ENCODE peak calls at places on chromosomes 11 and 22, in six cellular contexts. F is heart left ventricle; K is stimulated activated naive B cell treated with anti-CD40 and anti-IgM and Interleukin-4, amounts not matched to agents 10 μg/mL and 1 μg/mL and 100 μg/mL, for 72 hours; Q is activated naive CD8-positive, alpha-beta T cell treated with anti-CD3 and anti-CD28 coated beads, Interleukin-2, amount 10 ng/mL, durations not matched to agents 7 days and 5 days; U is activated B cell treated with CpG ODN at 0.5 μM for 24 hours; R is pancreas. A is an unnamed sample.

GRCh38 chr11:116101737-116102275 is 597.6 kb upstream of the CADM1 start:
- ATAC-seq in K (no peak), U (no peak), Q (no peak), F (no peak), R (no peak), A (no peak)

GRCh38 chr11:66101055-66101454 is 31.0 kb downstream of the PACS1 start:
- ATAC-seq in R (no peak), Q (peak; percentile 64), U (peak; percentile 40), K (peak; percentile 49), F (no peak), A (no peak)

GRCh38 chr11:68806931-68807844 is 34.5 kb downstream of the CPT1A start:
- ATAC-seq in U (no peak), K (no peak), F (no peak), Q (no peak), R (no peak), A (no peak)

GRCh38 chr22:30079952-30080533 is at the start of gene HORMAD2:
- ATAC-seq in K (peak; percentile 59), R (no peak), F (no peak), Q (no peak), U (peak; percentile 71), A (no peak)

GRCh38 chr22:25420925-25421904 is 143.3 kb upstream of the GRK3 start:
- ATAC-seq in K (peak; percentile 24), F (peak; percentile 48), R (peak; percentile 56), U (no peak), Q (peak; percentile 45), A (no peak)

GRCh38 chr11:77151804-77152513 is 23.9 kb downstream of the MYO7A start:
- ATAC-seq in R (no peak), F (no peak), Q (peak; percentile 64), U (no peak), K (peak; percentile 76), A (no peak)

GRCh38 chr11:15944460-15944859 is 411.9 kb downstream of the SOX6 start:
- ATAC-seq in F (no peak), Q (no peak), R (peak; percentile 28), K (no peak), U (no peak), A (no peak)

GRCh38 chr11:44860346-44860745 is 90.3 kb downstream of the TP53I11 start:
- ATAC-seq in U (no peak), F (no peak), K (no peak), R (no peak), Q (no peak), A (no peak)

GRCh38 chr11:87239001-87239400 is 201.3 kb downstream of the TMEM135 start:
- ATAC-seq in K (no peak), U (no peak), Q (no peak), R (no peak), F (no peak), A (no peak)

GRCh38 chr11:117459121-117459978 is 131.7 kb downstream of the CEP164 start:
- ATAC-seq in R (no peak), U (no peak), Q (no peak), F (no peak), K (no peak), A (no peak)

GRCh38 chr11:28460348-28460747 is 352.2 kb downstream of the METTL15 start:
- ATAC-seq in F (no peak), Q (no peak), U (no peak), K (no peak), R (no peak), A (no peak)

GRCh38 chr11:58490827-58491226 is 17.1 kb downstream of the OR5B21 start:
- ATAC-seq in R (no peak), Q (no peak), U (no peak), F (no peak), K (peak; percentile 87), A (no peak)

GRCh38 chr11:60739114-60739513 is 14.6 kb downstream of the MS4A18 start:
- ATAC-seq in Q (no peak), U (no peak), F (no peak), K (no peak), R (no peak), A (no peak)

GRCh38 chr22:50620861-50621490 is 7.0 kb downstream of the ARSA start:
- ATAC-seq in R (no peak), K (peak; percentile 58), F (no peak), U (peak; percentile 45), Q (peak; percentile 61), A (peak; percentile 19)

GRCh38 chr11:78742430-78742829 is 167.8 kb upstream of the NARS2 start:
- ATAC-seq in R (peak; percentile 98), F (peak; percentile 92), K (no peak), U (no peak), Q (no peak), A (no peak)

GRCh38 chr11:103484545-103484944 is 375.3 kb downstream of the DYNC2H1 start:
- ATAC-seq in F (no peak), U (no peak), R (no peak), Q (no peak), K (no peak), A (no peak)

GRCh38 chr11:118699508-118700220 is 20.2 kb upstream of the TREH start:
- ATAC-seq in R (no peak), F (no peak), Q (peak; percentile 92), U (no peak), K (no peak), A (no peak)

GRCh38 chr11:31794546-31794945 is 16.6 kb downstream of the PAX6 start:
- ATAC-seq in R (no peak), K (no peak), Q (no peak), U (no peak), F (no peak), A (no peak)

GRCh38 chr11:23181022-23181807 is 320.9 kb upstream of the CCDC179 start:
- ATAC-seq in R (no peak), K (no peak), Q (no peak), F (no peak), U (no peak), A (no peak)

GRCh38 chr22:39401301-39401631 is 1.7 kb downstream of the TAB1 start:
- ATAC-seq in R (no peak), Q (no peak), K (no peak), U (no peak), F (no peak), A (no peak)

GRCh38 chr11:117110294-117110950 is 12.2 kb upstream of the SIK3 start:
- ATAC-seq in U (no peak), K (no peak), F (peak; percentile 27), R (no peak), Q (no peak), A (no peak)

GRCh38 chr11:118532091-118532490 is 1.1 kb downstream of the TMEM25 start:
- ATAC-seq in K (no peak), F (no peak), Q (no peak), R (no peak), U (no peak), A (no peak)

GRCh38 chr11:123454796-123455195 is 24.7 kb downstream of the GRAMD1B start:
- ATAC-seq in U (no peak), Q (no peak), R (no peak), K (no peak), F (no peak), A (no peak)

GRCh38 chr11:79198898-79199250 is 242.0 kb downstream of the TENM4 start:
- ATAC-seq in U (no peak), Q (no peak), R (no peak), K (no peak), F (no peak), A (no peak)

GRCh38 chr22:37803195-37803635 is 4.5 kb upstream of the GCAT start:
- ATAC-seq in Q (no peak), F (no peak), R (no peak), K (no peak), U (no peak), A (no peak)

GRCh38 chr11:5665746-5666395 is 19.0 kb downstream of the TRIM5 start:
- ATAC-seq in Q (no peak), K (no peak), F (no peak), U (no peak), R (no peak), A (no peak)

GRCh38 chr11:28043930-28044709 is 63.8 kb downstream of the KIF18A start:
- ATAC-seq in Q (no peak), U (no peak), K (no peak), F (no peak), R (no peak), A (no peak)

GRCh38 chr11:128928400-128928799 is 14.3 kb downstream of the TP53AIP1 start:
- ATAC-seq in R (no peak), F (no peak), U (peak; percentile 85), K (peak; percentile 90), Q (no peak), A (no peak)

GRCh38 chr11:10606536-10607208 is 38.2 kb upstream of the LYVE1 start:
- ATAC-seq in K (peak; percentile 89), U (peak; percentile 84), Q (no peak), R (no peak), F (peak; percentile 44), A (peak; percentile 29)

GRCh38 chr11:63491240-63491587 is 247 bp upstream of the PLAAT5 start:
- ATAC-seq in F (no peak), R (peak; percentile 1), K (no peak), U (no peak), Q (no peak), A (no peak)

GRCh38 chr11:93622043-93622442 is 39.4 kb upstream of the CEP295 start:
- ATAC-seq in R (no peak), Q (no peak), F (no peak), U (no peak), K (no peak), A (no peak)

GRCh38 chr11:117220999-117221774 is 10.7 kb downstream of the PCSK7 start:
- ATAC-seq in Q (no peak), K (no peak), F (peak; percentile 75), U (no peak), R (peak; percentile 51), A (peak; percentile 64)

GRCh38 chr11:2140411-2141400 is 1.5 kb upstream of the IGF2 start:
- ATAC-seq in R (no peak), F (no peak), K (no peak), Q (no peak), U (no peak), A (no peak)

GRCh38 chr11:40328890-40329617 is 1130.4 kb downstream of the LRRC4C start:
- ATAC-seq in U (no peak), F (peak; percentile 15), Q (no peak), K (no peak), R (peak; percentile 95), A (peak; percentile 85)

GRCh38 chr11:106167085-106167484 is 89.6 kb downstream of the AASDHPPT start:
- ATAC-seq in U (no peak), R (no peak), Q (no peak), K (no peak), F (no peak), A (no peak)

GRCh38 chr11:128552783-128553661 is 34.3 kb downstream of the ETS1 start:
- ATAC-seq in F (peak; percentile 45), Q (no peak), U (peak; percentile 78), R (no peak), K (peak; percentile 81), A (no peak)

GRCh38 chr11:111177037-111177988 is 68.2 kb upstream of the POU2AF2 start:
- ATAC-seq in Q (no peak), K (peak; percentile 92), F (no peak), U (peak; percentile 85), R (no peak), A (no peak)

A was measured in gastroesophageal sphincter.